ENCODE peak calls at places on chromosomes 11 and 22, in ten cellular contexts. N, W, B, O, K, S, V, P, Z and J are unnamed samples.

GRCh38 chr22:16808744-16809143 is 16.5 kb downstream of the XKR3 start:
- DNase-seq in N (no peak), W (no peak), B (no peak), O (no peak), K (no peak), S (no peak), V (no peak), P (no peak), Z (no peak), J (no peak)

GRCh38 chr22:18976197-18976751 is 40.2 kb upstream of the PRODH start:
- DNase-seq in N (no peak), W (peak; percentile 39), B (no peak), O (no peak), K (no peak), S (no peak), V (no peak), P (no peak), Z (no peak), J (no peak)

GRCh38 chr11:119490253-119491006 is 67.5 kb upstream of the THY1 start:
- DNase-seq in N (no peak), W (no peak), B (no peak), O (no peak), K (no peak), S (no peak), V (no peak), P (no peak), Z (no peak), J (no peak)

GRCh38 chr11:28245131-28245530 is 136.9 kb downstream of the METTL15 start:
- DNase-seq in N (no peak), W (no peak), B (no peak), O (no peak), K (no peak), S (no peak), V (no peak), P (no peak), Z (no peak), J (no peak)

GRCh38 chr11:12792590-12792989 is 118.4 kb downstream of the TEAD1 start:
- DNase-seq in N (no peak), W (no peak), B (peak; percentile 71), O (no peak), K (no peak), S (no peak), V (no peak), P (no peak), Z (no peak), J (no peak)

GRCh38 chr11:75140269-75141138 is 10.4 kb upstream of the SLCO2B1 start:
- DNase-seq in N (peak; percentile 46), W (peak; percentile 83), B (peak; percentile 9), O (peak; percentile 65), K (peak; percentile 18), S (peak; percentile 46), V (peak; percentile 75), P (no peak), Z (peak; percentile 84), J (peak; percentile 53)

GRCh38 chr11:59175104-59175503 is 3.2 kb downstream of the DTX4 start:
- DNase-seq in N (no peak), W (peak; percentile 51), B (no peak), O (no peak), K (no peak), S (no peak), V (no peak), P (no peak), Z (no peak), J (no peak)

GRCh38 chr11:75155570-75156422 is 4.9 kb downstream of the SLCO2B1 start:
- DNase-seq in N (no peak), W (no peak), B (no peak), O (no peak), K (no peak), S (no peak), V (no peak), P (no peak), Z (no peak), J (no peak)

GRCh38 chr22:25062378-25063095 is 110.0 kb downstream of the KIAA1671 start:
- DNase-seq in N (no peak), W (no peak), B (no peak), O (no peak), K (no peak), S (no peak), V (peak; percentile 57), P (no peak), Z (no peak), J (no peak)